ENCODE peak calls at places on chromosomes 13 and 19, in four cellular contexts. One of them, this sample, is unnamed.
A peak's percentile ranks its signal among the peaks of the same experiment; 100 is the strongest.

GRCh38 chr19:1133471-1133929 is 29.7 kb downstream of the GPX4 start:
- DNase-seq in GM12878: peak; percentile 79
- DNase-seq in suprapubic skin: no peak
- DNase-seq in spleen: no peak
- DNase-seq in this sample: no peak

GRCh38 chr19:7331446-7331845 is 17.3 kb upstream of the ARHGEF18 start:
- DNase-seq in GM12878: no peak
- DNase-seq in suprapubic skin: no peak
- DNase-seq in spleen: no peak
- DNase-seq in this sample: no peak

GRCh38 chr13:77325371-77325941 is 1.4 kb downstream of the MYCBP2 start:
- DNase-seq in GM12878: no peak
- DNase-seq in suprapubic skin: no peak
- DNase-seq in spleen: no peak
- DNase-seq in this sample: no peak

GRCh38 chr19:48815870-48816501 is 5.2 kb upstream of the BCAT2 start:
- DNase-seq in GM12878: no peak
- DNase-seq in suprapubic skin: no peak
- DNase-seq in spleen: no peak
- DNase-seq in this sample: no peak

GRCh38 chr13:52994865-52995264 is 33.7 kb upstream of the OLFM4 start:
- DNase-seq in GM12878: no peak
- DNase-seq in suprapubic skin: no peak
- DNase-seq in spleen: no peak
- DNase-seq in this sample: no peak

GRCh38 chr13:111920306-111920931 is 146.5 kb upstream of the SOX1 start:
- DNase-seq in GM12878: no peak
- DNase-seq in suprapubic skin: no peak
- DNase-seq in spleen: no peak
- DNase-seq in this sample: no peak

GRCh38 chr13:26623125-26623524 is 65.6 kb downstream of the WASF3 start:
- DNase-seq in GM12878: no peak
- DNase-seq in suprapubic skin: no peak
- DNase-seq in spleen: no peak
- DNase-seq in this sample: no peak

GRCh38 chr13:52744842-52745241 is 5.2 kb upstream of the CNMD start:
- DNase-seq in GM12878: no peak
- DNase-seq in suprapubic skin: no peak
- DNase-seq in spleen: no peak
- DNase-seq in this sample: no peak

GRCh38 chr13:109410868-109411267 is 375.5 kb downstream of the IRS2 start:
- DNase-seq in GM12878: no peak
- DNase-seq in suprapubic skin: no peak
- DNase-seq in spleen: no peak
- DNase-seq in this sample: no peak

GRCh38 chr13:103289661-103290060 is 223.4 kb upstream of the SLC10A2 start:
- DNase-seq in GM12878: no peak
- DNase-seq in suprapubic skin: no peak
- DNase-seq in spleen: no peak
- DNase-seq in this sample: no peak

GRCh38 chr19:4171676-4172075 is 10.7 kb downstream of the SIRT6 start:
- DNase-seq in GM12878: no peak
- DNase-seq in suprapubic skin: no peak
- DNase-seq in spleen: no peak
- DNase-seq in this sample: no peak

GRCh38 chr19:1026189-1027019 is at the start of gene CNN2:
- DNase-seq in GM12878: no peak
- DNase-seq in suprapubic skin: peak; percentile 88
- DNase-seq in spleen: peak; percentile 95
- DNase-seq in this sample: no peak

GRCh38 chr13:110338441-110339101 is 31.5 kb downstream of the COL4A2 start:
- DNase-seq in GM12878: no peak
- DNase-seq in suprapubic skin: no peak
- DNase-seq in spleen: no peak
- DNase-seq in this sample: no peak

GRCh38 chr19:5908773-5909442 is 4.2 kb downstream of the VMAC start:
- DNase-seq in GM12878: no peak
- DNase-seq in suprapubic skin: no peak
- DNase-seq in spleen: no peak
- DNase-seq in this sample: no peak

GRCh38 chr13:75145926-75146325 is 336.0 kb downstream of the TBC1D4 start:
- DNase-seq in GM12878: no peak
- DNase-seq in suprapubic skin: no peak
- DNase-seq in spleen: no peak
- DNase-seq in this sample: no peak

GRCh38 chr19:54257116-54257480 is at the start of gene LILRB5:
- DNase-seq in GM12878: no peak
- DNase-seq in suprapubic skin: peak; percentile 52
- DNase-seq in spleen: no peak
- DNase-seq in this sample: no peak
- H3K27ac ChIP-seq in GM12878: no peak within 1 kb of the TSS
- H3K27ac ChIP-seq in suprapubic skin: no peak within 1 kb of the TSS
- H3K27ac ChIP-seq in spleen: peak within 1 kb of the TSS; percentile 41
- H3K27ac ChIP-seq in this sample: no peak within 1 kb of the TSS

GRCh38 chr19:45973564-45974338 is at the start of gene NOVA2:
- DNase-seq in GM12878: peak; percentile 19
- DNase-seq in suprapubic skin: no peak
- DNase-seq in spleen: peak; percentile 83
- DNase-seq in this sample: no peak

GRCh38 chr19:45972944-45973525 is 630 bp downstream of the NOVA2 start:
- DNase-seq in GM12878: no peak
- DNase-seq in suprapubic skin: no peak
- DNase-seq in spleen: no peak
- DNase-seq in this sample: no peak

GRCh38 chr19:45976180-45976579 is 2.5 kb upstream of the NOVA2 start:
- DNase-seq in GM12878: no peak
- DNase-seq in suprapubic skin: no peak
- DNase-seq in spleen: no peak
- DNase-seq in this sample: no peak

GRCh38 chr19:45978156-45978555 is 4.5 kb upstream of the NOVA2 start:
- DNase-seq in GM12878: no peak
- DNase-seq in suprapubic skin: no peak
- DNase-seq in spleen: no peak
- DNase-seq in this sample: no peak

DNA sequence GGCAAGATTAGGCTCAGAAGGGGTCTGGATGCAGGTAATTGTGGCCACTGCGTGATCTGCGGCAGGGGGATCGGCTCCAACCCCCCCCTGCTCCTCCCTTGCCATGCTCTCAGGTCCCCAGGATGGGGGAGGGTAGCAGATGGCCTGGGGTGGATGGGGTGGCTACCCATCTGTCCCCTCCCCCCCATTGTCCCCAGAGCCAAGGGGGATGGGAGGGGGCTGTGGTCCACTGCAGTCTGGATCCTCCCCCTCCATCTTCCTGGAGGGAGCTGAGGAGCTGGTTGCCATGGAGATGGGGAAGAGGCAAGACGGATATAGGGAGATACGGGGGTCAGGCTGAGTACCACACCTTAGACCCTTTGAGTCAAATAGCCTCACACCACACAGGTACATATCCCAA is 1.6 kb upstream of the NOVA2 start:
- DNase-seq in GM12878: no peak
- DNase-seq in suprapubic skin: no peak
- DNase-seq in spleen: no peak
- DNase-seq in this sample: no peak
- TF ChIP-seq POLR2A in GM12878: no peak
- TF ChIP-seq POLR2A in suprapubic skin: no peak
- TF ChIP-seq POLR2A in spleen: no peak
- TF ChIP-seq POLR2A in this sample: no peak

GRCh38 chr13:95527955-95528354 is 24.6 kb upstream of the CLDN10 start:
- DNase-seq in GM12878: no peak
- DNase-seq in suprapubic skin: no peak
- DNase-seq in spleen: no peak
- DNase-seq in this sample: no peak

GRCh38 chr13:95535243-95535642 is 17.3 kb upstream of the CLDN10 start:
- DNase-seq in GM12878: no peak
- DNase-seq in suprapubic skin: no peak
- DNase-seq in spleen: no peak
- DNase-seq in this sample: no peak

GRCh38 chr13:95536629-95537241 is 15.8 kb upstream of the CLDN10 start:
- DNase-seq in GM12878: no peak
- DNase-seq in suprapubic skin: no peak
- DNase-seq in spleen: no peak
- DNase-seq in this sample: no peak

GRCh38 chr13:95530178-95530577 is 22.3 kb upstream of the CLDN10 start:
- DNase-seq in GM12878: no peak
- DNase-seq in suprapubic skin: no peak
- DNase-seq in spleen: no peak
- DNase-seq in this sample: no peak

GRCh38 chr13:95533545-95534135 is 18.9 kb upstream of the CLDN10 start:
- DNase-seq in GM12878: no peak
- DNase-seq in suprapubic skin: no peak
- DNase-seq in spleen: no peak
- DNase-seq in this sample: no peak
- TF ChIP-seq POLR2AphosphoS5 in GM12878: no peak
- TF ChIP-seq POLR2AphosphoS5 in suprapubic skin: no peak
- TF ChIP-seq POLR2AphosphoS5 in spleen: no peak
- TF ChIP-seq POLR2AphosphoS5 in this sample: no peak

DNA sequence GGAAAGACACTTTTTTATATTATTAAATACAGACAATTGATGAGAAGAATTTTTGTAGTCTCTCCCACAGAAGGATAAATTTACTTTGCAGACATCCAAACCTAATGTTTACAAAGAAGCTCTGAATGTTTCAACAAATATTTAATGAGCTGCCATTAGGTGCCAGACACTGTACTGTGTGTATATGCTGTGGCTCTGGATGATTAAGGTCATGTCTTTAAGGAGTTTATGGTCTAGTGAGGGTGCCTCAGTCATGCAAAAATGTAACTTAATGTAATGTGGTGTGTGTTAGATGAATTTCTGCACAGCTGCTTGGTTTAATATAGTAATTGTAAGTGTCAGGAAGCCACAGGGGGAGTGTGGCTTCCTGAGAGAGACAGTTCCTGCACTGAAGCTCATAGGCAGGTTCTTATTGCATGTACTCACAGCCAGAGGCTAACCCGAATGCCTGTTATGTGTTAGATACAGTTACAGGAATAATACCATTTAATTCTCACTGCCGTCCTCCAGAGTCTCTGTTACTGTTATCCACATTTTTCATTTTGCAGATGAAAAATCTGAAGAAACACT is 43.3 kb downstream of the SPATA13 start:
- DNase-seq in GM12878: no peak
- DNase-seq in suprapubic skin: no peak
- DNase-seq in spleen: no peak
- DNase-seq in this sample: no peak
- H3K27ac ChIP-seq in GM12878: no peak overlapping the region
- H3K27ac ChIP-seq in suprapubic skin: no peak overlapping the region
- H3K27ac ChIP-seq in spleen: no peak overlapping the region
- H3K27ac ChIP-seq in this sample: no peak overlapping the region

This sample was measured in esophagus muscularis mucosa.